ENCODE peak calls at places on chromosomes 2 and 18, in seven cellular contexts. P is endothelial cell; N is fibroblast of villous mesenchyme; B is T-cell; K is KBM-7; R is HEK293T; E is stimulated activated CD4-positive, alpha-beta T cell treated with anti-CD3 and anti-CD28 coated beads, Interleukin-15, amount 100 ng/mL, for 24 hours. H is an unnamed sample.

GRCh38 chr2:141899740-141900139 is 231.1 kb downstream of the LRP1B start:
- DNase-seq in P (no peak), N (no peak), B (no peak), K (no peak), R (peak; percentile 6), E (no peak), H (no peak)

GRCh38 chr2:192313773-192314172 is 119.0 kb upstream of the TMEFF2 start:
- DNase-seq in P (no peak), N (no peak), B (no peak), K (no peak), R (no peak), E (no peak), H (no peak)

GRCh38 chr2:160510617-160511016 is 17.0 kb upstream of the RBMS1 start:
- DNase-seq in P (no peak), N (peak; percentile 68), B (no peak), K (no peak), R (peak; percentile 13), E (no peak), H (no peak)

GRCh38 chr2:157899125-157899839 is 23.2 kb upstream of the ACVR1 start:
- DNase-seq in P (no peak), N (no peak), B (no peak), K (no peak), R (no peak), E (peak; percentile 35), H (no peak)

GRCh38 chr2:69968609-69969008 is 7.2 kb upstream of the ASPRV1 start:
- DNase-seq in P (no peak), N (no peak), B (no peak), K (no peak), R (no peak), E (no peak), H (no peak)

GRCh38 chr18:24395049-24395780 is 2.4 kb downstream of the OSBPL1A start:
- DNase-seq in P (no peak), N (no peak), B (no peak), K (peak; percentile 19), R (peak; percentile 30), E (no peak), H (no peak)

GRCh38 chr2:127007652-127008051 is 99.3 kb downstream of the BIN1 start:
- DNase-seq in P (no peak), N (peak; percentile 69), B (no peak), K (no peak), R (no peak), E (no peak), H (no peak)

GRCh38 chr2:190815223-190815622 is 65.4 kb upstream of the GLS start:
- DNase-seq in P (no peak), N (no peak), B (no peak), K (no peak), R (no peak), E (no peak), H (no peak)

GRCh38 chr2:127326289-127326945 is 32.5 kb upstream of the ERCC3 start:
- DNase-seq in P (no peak), N (no peak), B (no peak), K (no peak), R (no peak), E (no peak), H (no peak)

GRCh38 chr2:53880756-53881155 is 21.0 kb upstream of the GPR75 start:
- DNase-seq in P (no peak), N (peak; percentile 34), B (no peak), K (no peak), R (no peak), E (no peak), H (no peak)

GRCh38 chr2:186713664-186714063 is 19.8 kb downstream of the FAM171B start:
- DNase-seq in P (no peak), N (no peak), B (no peak), K (no peak), R (no peak), E (no peak), H (no peak)

GRCh38 chr2:193690572-193690971 is 1495.8 kb upstream of the TMEFF2 start:
- DNase-seq in P (no peak), N (no peak), B (no peak), K (no peak), R (no peak), E (no peak), H (no peak)

GRCh38 chr2:195575879-195576391 is 81.1 kb upstream of the SLC39A10 start:
- DNase-seq in P (no peak), N (peak; percentile 91), B (no peak), K (peak; percentile 73), R (no peak), E (no peak), H (no peak)

GRCh38 chr18:44898536-44898935 is 217.8 kb downstream of the SETBP1 start:
- DNase-seq in P (no peak), N (no peak), B (no peak), K (no peak), R (no peak), E (no peak), H (no peak)

GRCh38 chr18:79600596-79600995 is 79.0 kb upstream of the CTDP1 start:
- DNase-seq in P (no peak), N (no peak), B (no peak), K (no peak), R (no peak), E (no peak), H (no peak)

GRCh38 chr2:38581193-38582147 is 21.3 kb downstream of the HNRNPLL start:
- DNase-seq in P (no peak), N (peak; percentile 85), B (no peak), K (peak; percentile 86), R (peak; percentile 59), E (peak; percentile 47), H (peak; percentile 84)

GRCh38 chr2:227163998-227164744 is at the start of the genes COL4A3 and COL4A4:
- DNase-seq in P (peak; percentile 26), N (no peak), B (no peak), K (no peak), R (peak; percentile 52), E (peak; percentile 49), H (no peak)

GRCh38 chr2:36456227-36456788 is 100.7 kb downstream of the CRIM1 start:
- DNase-seq in P (peak; percentile 23), N (peak; percentile 74), B (no peak), K (no peak), R (no peak), E (no peak), H (no peak)

GRCh38 chr2:219968685-219969345 is 341.4 kb downstream of the SLC4A3 start:
- DNase-seq in P (no peak), N (no peak), B (no peak), K (no peak), R (no peak), E (no peak), H (no peak)

GRCh38 chr2:74438248-74438647 is 3.5 kb downstream of the RTKN start:
- DNase-seq in P (no peak), N (no peak), B (no peak), K (no peak), R (no peak), E (no peak), H (no peak)

GRCh38 chr2:219681301-219682290 is 54.2 kb downstream of the SLC4A3 start:
- DNase-seq in P (no peak), N (peak; percentile 57), B (no peak), K (peak; percentile 34), R (no peak), E (no peak), H (no peak)

GRCh38 chr2:29343830-29344229 is 228.6 kb downstream of the CLIP4 start:
- DNase-seq in P (no peak), N (no peak), B (no peak), K (no peak), R (no peak), E (no peak), H (no peak)

GRCh38 chr2:223950448-223951347 is 5.6 kb upstream of the WDFY1 start:
- DNase-seq in P (no peak), N (no peak), B (no peak), K (no peak), R (no peak), E (no peak), H (no peak)

GRCh38 chr2:77156599-77156998 is 365.6 kb downstream of the LRRTM4 start:
- DNase-seq in P (no peak), N (no peak), B (no peak), K (no peak), R (no peak), E (no peak), H (no peak)

H was measured in NT2/D1.